ENCODE peak calls at places on chromosomes 4 and X, in seven cellular contexts. One of them, this sample, is unnamed.

GRCh38 chr4:171561419-171561818 is 251.8 kb upstream of the GALNTL6 start:
- DNase-seq in SJSA1: no peak
- DNase-seq in cardiac muscle cell: no peak
- DNase-seq in RWPE2: no peak
- DNase-seq in lower lobe of right lung: no peak
- DNase-seq in thoracic aorta: no peak
- DNase-seq in body of pancreas: no peak
- DNase-seq in this sample: no peak

GRCh38 chr4:138851626-138852443 is 163.7 kb upstream of the NOCT start:
- DNase-seq in cardiac muscle cell: no peak
- DNase-seq in body of pancreas: no peak
- DNase-seq in RWPE2: no peak
- DNase-seq in thoracic aorta: no peak
- DNase-seq in lower lobe of right lung: no peak
- DNase-seq in SJSA1: no peak
- DNase-seq in this sample: no peak

GRCh38 chr4:25160714-25161598 is 707 bp upstream of the SEPSECS start:
- DNase-seq in body of pancreas: no peak
- DNase-seq in lower lobe of right lung: no peak
- DNase-seq in thoracic aorta: no peak
- DNase-seq in cardiac muscle cell: no peak
- DNase-seq in SJSA1: peak
- DNase-seq in RWPE2: no peak
- DNase-seq in this sample: no peak

GRCh38 chr4:48902266-48902665 is 4.3 kb downstream of the OCIAD2 start:
- DNase-seq in lower lobe of right lung: no peak
- DNase-seq in thoracic aorta: no peak
- DNase-seq in RWPE2: no peak
- DNase-seq in body of pancreas: no peak
- DNase-seq in cardiac muscle cell: peak
- DNase-seq in SJSA1: no peak
- DNase-seq in this sample: peak

GRCh38 chrX:82141942-82142341 is 940.0 kb downstream of the SH3BGRL start:
- DNase-seq in body of pancreas: no peak
- DNase-seq in RWPE2: no peak
- DNase-seq in lower lobe of right lung: no peak
- DNase-seq in SJSA1: no peak
- DNase-seq in cardiac muscle cell: no peak
- DNase-seq in thoracic aorta: no peak
- DNase-seq in this sample: no peak

GRCh38 chrX:39823848-39824247 is 273.9 kb downstream of the BCOR start:
- DNase-seq in RWPE2: no peak
- DNase-seq in SJSA1: no peak
- DNase-seq in body of pancreas: no peak
- DNase-seq in lower lobe of right lung: no peak
- DNase-seq in cardiac muscle cell: no peak
- DNase-seq in thoracic aorta: no peak
- DNase-seq in this sample: no peak

GRCh38 chrX:22134681-22135080 is 102.6 kb downstream of the PHEX start:
- DNase-seq in lower lobe of right lung: no peak
- DNase-seq in thoracic aorta: no peak
- DNase-seq in body of pancreas: no peak
- DNase-seq in SJSA1: peak
- DNase-seq in RWPE2: no peak
- DNase-seq in cardiac muscle cell: peak
- DNase-seq in this sample: no peak

GRCh38 chr4:94168321-94168720 is 39.3 kb upstream of the SMARCAD1 start:
- DNase-seq in lower lobe of right lung: no peak
- DNase-seq in body of pancreas: no peak
- DNase-seq in cardiac muscle cell: no peak
- DNase-seq in thoracic aorta: no peak
- DNase-seq in SJSA1: no peak
- DNase-seq in RWPE2: no peak
- DNase-seq in this sample: no peak

GRCh38 chrX:7164174-7164573 is 16.2 kb upstream of the PUDP start:
- DNase-seq in cardiac muscle cell: no peak
- DNase-seq in thoracic aorta: no peak
- DNase-seq in body of pancreas: no peak
- DNase-seq in SJSA1: no peak
- DNase-seq in lower lobe of right lung: no peak
- DNase-seq in RWPE2: no peak
- DNase-seq in this sample: no peak

GRCh38 chr4:89657931-89658700 is 178.8 kb downstream of the SNCA start:
- DNase-seq in cardiac muscle cell: peak
- DNase-seq in body of pancreas: no peak
- DNase-seq in RWPE2: no peak
- DNase-seq in lower lobe of right lung: no peak
- DNase-seq in thoracic aorta: no peak
- DNase-seq in SJSA1: peak
- DNase-seq in this sample: no peak

GRCh38 chr4:7822858-7823257 is 116.8 kb downstream of the AFAP1 start:
- DNase-seq in SJSA1: peak
- DNase-seq in lower lobe of right lung: no peak
- DNase-seq in thoracic aorta: no peak
- DNase-seq in body of pancreas: no peak
- DNase-seq in RWPE2: no peak
- DNase-seq in cardiac muscle cell: no peak
- DNase-seq in this sample: no peak

GRCh38 chr4:28686618-28687017 is 1826.0 kb downstream of the STIM2 start:
- DNase-seq in body of pancreas: peak
- DNase-seq in thoracic aorta: no peak
- DNase-seq in SJSA1: no peak
- DNase-seq in lower lobe of right lung: no peak
- DNase-seq in cardiac muscle cell: peak
- DNase-seq in RWPE2: peak
- DNase-seq in this sample: peak

GRCh38 chr4:173014113-173014558 is 154.5 kb upstream of the GALNT7 start:
- DNase-seq in body of pancreas: no peak
- DNase-seq in thoracic aorta: no peak
- DNase-seq in RWPE2: no peak
- DNase-seq in SJSA1: no peak
- DNase-seq in lower lobe of right lung: no peak
- DNase-seq in cardiac muscle cell: peak
- DNase-seq in this sample: no peak

GRCh38 chr4:108788731-108789130 is 25.9 kb upstream of the ETNPPL start:
- DNase-seq in thoracic aorta: no peak
- DNase-seq in lower lobe of right lung: no peak
- DNase-seq in body of pancreas: no peak
- DNase-seq in SJSA1: no peak
- DNase-seq in RWPE2: no peak
- DNase-seq in cardiac muscle cell: no peak
- DNase-seq in this sample: no peak

GRCh38 chrX:115561605-115562491 is 874 bp downstream of the PLS3 start:
- DNase-seq in RWPE2: peak
- DNase-seq in SJSA1: peak
- DNase-seq in cardiac muscle cell: peak
- DNase-seq in body of pancreas: peak
- DNase-seq in thoracic aorta: no peak
- DNase-seq in lower lobe of right lung: peak
- DNase-seq in this sample: no peak

GRCh38 chrX:102714994-102715393 is 2.7 kb downstream of the GPRASP2 start:
- DNase-seq in RWPE2: no peak
- DNase-seq in SJSA1: no peak
- DNase-seq in thoracic aorta: no peak
- DNase-seq in lower lobe of right lung: no peak
- DNase-seq in cardiac muscle cell: no peak
- DNase-seq in body of pancreas: no peak
- DNase-seq in this sample: no peak

GRCh38 chr4:40728341-40728740 is 21.4 kb upstream of the NSUN7 start:
- DNase-seq in lower lobe of right lung: no peak
- DNase-seq in SJSA1: no peak
- DNase-seq in cardiac muscle cell: no peak
- DNase-seq in RWPE2: no peak
- DNase-seq in body of pancreas: no peak
- DNase-seq in thoracic aorta: no peak
- DNase-seq in this sample: no peak

GRCh38 chr4:41119867-41120295 is 94.5 kb downstream of the APBB2 start:
- DNase-seq in SJSA1: no peak
- DNase-seq in lower lobe of right lung: no peak
- DNase-seq in cardiac muscle cell: no peak
- DNase-seq in body of pancreas: peak
- DNase-seq in RWPE2: no peak
- DNase-seq in thoracic aorta: no peak
- DNase-seq in this sample: no peak

GRCh38 chr4:48203819-48204218 is 65.8 kb downstream of the TEC start:
- DNase-seq in thoracic aorta: no peak
- DNase-seq in body of pancreas: no peak
- DNase-seq in RWPE2: no peak
- DNase-seq in cardiac muscle cell: no peak
- DNase-seq in SJSA1: no peak
- DNase-seq in lower lobe of right lung: no peak
- DNase-seq in this sample: no peak

GRCh38 chrX:27336466-27337091 is 126.6 kb downstream of the PPP4R3C start:
- DNase-seq in lower lobe of right lung: peak
- DNase-seq in RWPE2: no peak
- DNase-seq in body of pancreas: peak
- DNase-seq in SJSA1: no peak
- DNase-seq in thoracic aorta: no peak
- DNase-seq in cardiac muscle cell: peak
- DNase-seq in this sample: peak
- H3K4me3 ChIP-seq in lower lobe of right lung: no peak
- H3K4me3 ChIP-seq in RWPE2: no peak
- H3K4me3 ChIP-seq in body of pancreas: no peak
- H3K4me3 ChIP-seq in SJSA1: no peak
- H3K4me3 ChIP-seq in thoracic aorta: no peak
- H3K4me3 ChIP-seq in cardiac muscle cell: no peak
- H3K4me3 ChIP-seq in this sample: no peak

DNA sequence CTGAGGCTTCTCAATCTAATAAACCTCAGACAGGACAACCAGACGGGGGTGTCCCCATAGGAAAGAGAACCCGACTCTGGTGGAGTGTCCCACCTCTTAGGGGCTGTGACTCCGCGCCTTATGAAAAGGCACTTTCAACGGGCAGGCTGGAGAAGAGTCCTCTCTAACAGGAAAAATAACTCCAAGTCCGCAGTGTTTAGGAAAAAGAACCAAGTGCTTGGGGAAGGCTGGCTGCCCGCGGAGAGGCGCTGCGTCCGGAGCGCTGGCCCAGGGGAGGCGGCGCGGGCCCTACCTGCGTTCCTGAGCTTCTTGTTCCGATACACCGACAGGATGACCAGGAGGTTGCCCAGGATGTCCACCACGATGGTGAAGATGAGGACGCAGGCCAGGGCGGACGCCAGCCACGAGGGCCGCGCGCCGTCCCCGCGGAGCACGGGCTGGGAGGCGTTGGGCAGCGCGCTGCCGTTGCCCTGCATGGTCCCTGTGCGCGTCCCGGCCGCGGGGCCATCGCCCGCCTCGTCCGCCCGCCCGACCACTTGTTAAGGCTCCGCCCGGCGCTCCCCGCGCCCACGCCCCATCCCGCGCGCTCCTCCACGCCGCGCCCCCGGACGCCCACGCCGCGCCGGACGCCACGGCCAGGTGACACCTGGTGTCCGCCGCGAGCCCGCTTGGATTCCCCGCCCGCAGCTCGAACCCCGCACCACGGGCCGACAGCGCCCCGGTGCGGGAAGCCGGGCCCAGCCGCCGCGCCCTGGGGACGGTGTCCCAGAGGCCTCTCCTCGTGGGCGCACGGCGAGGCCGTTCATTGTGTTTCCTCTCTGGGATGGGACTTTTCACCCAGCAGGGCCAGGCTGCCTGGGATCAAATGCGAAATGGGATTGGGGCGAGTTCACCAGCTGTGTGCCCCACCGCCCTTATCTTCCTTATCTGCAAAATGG is at the start of gene MTNR1A:
- DNase-seq in RWPE2: no peak
- DNase-seq in body of pancreas: peak
- DNase-seq in lower lobe of right lung: no peak
- DNase-seq in cardiac muscle cell: peak
- DNase-seq in thoracic aorta: no peak
- DNase-seq in SJSA1: peak
- DNase-seq in this sample: no peak
- H3K4me3 ChIP-seq in RWPE2: peak
- H3K4me3 ChIP-seq in body of pancreas: no peak
- H3K4me3 ChIP-seq in lower lobe of right lung: peak
- H3K4me3 ChIP-seq in cardiac muscle cell: peak
- H3K4me3 ChIP-seq in thoracic aorta: peak
- H3K4me3 ChIP-seq in SJSA1: peak
- H3K4me3 ChIP-seq in this sample: peak

GRCh38 chrX:154401045-154401799 is 3.0 kb downstream of the RPL10 start:
- DNase-seq in SJSA1: no peak
- DNase-seq in cardiac muscle cell: peak
- DNase-seq in body of pancreas: no peak
- DNase-seq in lower lobe of right lung: no peak
- DNase-seq in thoracic aorta: no peak
- DNase-seq in RWPE2: no peak
- DNase-seq in this sample: no peak
- H3K4me3 ChIP-seq in SJSA1: no peak
- H3K4me3 ChIP-seq in cardiac muscle cell: no peak
- H3K4me3 ChIP-seq in body of pancreas: no peak
- H3K4me3 ChIP-seq in lower lobe of right lung: no peak
- H3K4me3 ChIP-seq in thoracic aorta: no peak
- H3K4me3 ChIP-seq in RWPE2: no peak
- H3K4me3 ChIP-seq in this sample: no peak

GRCh38 chrX:34658316-34658715 is 1.2 kb upstream of the TMEM47 start:
- DNase-seq in body of pancreas: no peak
- DNase-seq in cardiac muscle cell: peak
- DNase-seq in lower lobe of right lung: no peak
- DNase-seq in RWPE2: no peak
- DNase-seq in SJSA1: no peak
- DNase-seq in thoracic aorta: no peak
- DNase-seq in this sample: no peak
- H3K4me3 ChIP-seq in body of pancreas: no peak
- H3K4me3 ChIP-seq in cardiac muscle cell: no peak
- H3K4me3 ChIP-seq in lower lobe of right lung: no peak
- H3K4me3 ChIP-seq in RWPE2: no peak
- H3K4me3 ChIP-seq in SJSA1: no peak
- H3K4me3 ChIP-seq in thoracic aorta: no peak
- H3K4me3 ChIP-seq in this sample: no peak